ENCODE peak calls at places on chromosomes 3 and 15, in five cellular contexts. One of them, this sample, is unnamed.

GRCh38 chr3:34140606-34141005 is 342.2 kb downstream of the PDCD6IP start:
- DNase-seq in breast epithelium: no peak
- DNase-seq in ovary: no peak
- DNase-seq in nephron progenitor cell: no peak
- DNase-seq in AG09319: no peak
- DNase-seq in this sample: no peak

GRCh38 chr15:28004143-28005003 is 94.7 kb downstream of the OCA2 start:
- DNase-seq in AG09319: no peak
- DNase-seq in breast epithelium: no peak
- DNase-seq in ovary: no peak
- DNase-seq in nephron progenitor cell: no peak
- DNase-seq in this sample: no peak

GRCh38 chr3:131386429-131386926 is 4.9 kb downstream of the NUDT16 start:
- DNase-seq in breast epithelium: peak; percentile 43
- DNase-seq in nephron progenitor cell: no peak
- DNase-seq in ovary: no peak
- DNase-seq in AG09319: no peak
- DNase-seq in this sample: no peak

GRCh38 chr3:61574854-61575253 is 13.5 kb downstream of the PTPRG start:
- DNase-seq in nephron progenitor cell: no peak
- DNase-seq in AG09319: peak; percentile 93
- DNase-seq in ovary: no peak
- DNase-seq in breast epithelium: no peak
- DNase-seq in this sample: no peak

GRCh38 chr3:120418866-120419490 is 31.8 kb downstream of the FSTL1 start:
- DNase-seq in AG09319: no peak
- DNase-seq in ovary: no peak
- DNase-seq in nephron progenitor cell: peak; percentile 31
- DNase-seq in breast epithelium: peak; percentile 53
- DNase-seq in this sample: peak; percentile 42

GRCh38 chr3:146747928-146748327 is 142.8 kb upstream of the PLSCR5 start:
- DNase-seq in AG09319: peak; percentile 14
- DNase-seq in ovary: no peak
- DNase-seq in breast epithelium: no peak
- DNase-seq in nephron progenitor cell: no peak
- DNase-seq in this sample: no peak

GRCh38 chr3:11717768-11718581 is 74.3 kb upstream of the VGLL4 start:
- DNase-seq in AG09319: no peak
- DNase-seq in nephron progenitor cell: peak; percentile 44
- DNase-seq in breast epithelium: no peak
- DNase-seq in ovary: no peak
- DNase-seq in this sample: no peak

GRCh38 chr15:70964058-70964457 is 71.4 kb downstream of the LRRC49 start:
- DNase-seq in breast epithelium: no peak
- DNase-seq in ovary: no peak
- DNase-seq in AG09319: no peak
- DNase-seq in nephron progenitor cell: no peak
- DNase-seq in this sample: no peak

GRCh38 chr3:48674505-48674904 is 11.2 kb downstream of the NCKIPSD start:
- DNase-seq in ovary: no peak
- DNase-seq in nephron progenitor cell: no peak
- DNase-seq in breast epithelium: no peak
- DNase-seq in AG09319: no peak
- DNase-seq in this sample: no peak

DNA sequence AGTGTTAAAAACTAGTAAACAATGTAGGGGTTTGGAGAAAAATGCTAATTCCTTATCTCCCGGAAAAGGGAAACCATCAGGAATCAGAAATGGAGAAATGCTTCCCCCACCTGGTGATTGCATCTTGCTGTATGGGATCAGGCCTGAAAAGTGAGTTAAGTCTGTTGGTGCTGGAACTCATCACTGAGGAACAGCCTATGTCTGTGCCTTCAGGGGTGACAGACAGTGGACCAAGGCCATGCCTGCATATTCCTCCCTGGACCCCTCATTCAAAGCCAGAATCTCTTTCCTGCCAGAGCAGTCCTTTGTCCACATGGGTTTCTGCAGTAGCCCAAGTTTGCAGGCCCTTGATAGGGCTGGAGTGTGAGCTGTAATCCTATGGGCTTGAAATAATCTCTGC is 160.8 kb upstream of the CTDSPL start:
- DNase-seq in nephron progenitor cell: no peak
- DNase-seq in AG09319: no peak
- DNase-seq in breast epithelium: no peak
- DNase-seq in ovary: no peak
- DNase-seq in this sample: no peak
- TF ChIP-seq CTCF in nephron progenitor cell: no peak
- TF ChIP-seq CTCF in AG09319: peak; percentile 42
- TF ChIP-seq CTCF in breast epithelium: no peak
- TF ChIP-seq CTCF in ovary: no peak
- TF ChIP-seq CTCF in this sample: no peak

GRCh38 chr15:79829950-79830349 is 66.9 kb downstream of the MTHFS start:
- DNase-seq in AG09319: no peak
- DNase-seq in nephron progenitor cell: no peak
- DNase-seq in ovary: no peak
- DNase-seq in breast epithelium: no peak
- DNase-seq in this sample: no peak

GRCh38 chr15:79831635-79832034 is 65.2 kb downstream of the MTHFS start:
- DNase-seq in AG09319: no peak
- DNase-seq in nephron progenitor cell: no peak
- DNase-seq in breast epithelium: no peak
- DNase-seq in ovary: no peak
- DNase-seq in this sample: no peak

GRCh38 chr15:79832358-79832757 is 64.5 kb downstream of the MTHFS start:
- DNase-seq in ovary: no peak
- DNase-seq in breast epithelium: no peak
- DNase-seq in nephron progenitor cell: no peak
- DNase-seq in AG09319: no peak
- DNase-seq in this sample: no peak

GRCh38 chr15:79837846-79838245 is 59.0 kb downstream of the MTHFS start:
- DNase-seq in AG09319: no peak
- DNase-seq in breast epithelium: no peak
- DNase-seq in ovary: no peak
- DNase-seq in nephron progenitor cell: no peak
- DNase-seq in this sample: no peak

DNA sequence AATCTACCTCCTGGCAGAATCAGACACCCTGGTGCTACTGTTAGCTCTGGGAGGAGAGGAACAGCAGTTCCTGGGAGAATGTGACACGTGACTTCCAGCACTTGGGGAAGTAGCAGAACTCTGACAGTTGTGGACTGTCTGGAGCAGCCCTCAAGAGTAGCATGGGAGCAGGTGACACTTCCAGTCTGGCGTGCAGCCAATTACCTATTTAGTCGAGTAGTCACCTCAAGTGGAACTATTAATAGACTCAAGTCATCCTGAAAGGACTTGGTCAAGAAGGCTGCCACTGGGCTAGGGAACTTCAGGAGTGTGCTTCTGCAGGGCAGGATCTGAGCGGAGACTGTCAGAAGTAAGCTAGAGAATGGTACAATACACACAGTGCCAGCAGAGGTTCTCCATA is 62.3 kb downstream of the MTHFS start:
- DNase-seq in nephron progenitor cell: no peak
- DNase-seq in ovary: no peak
- DNase-seq in breast epithelium: no peak
- DNase-seq in AG09319: no peak
- DNase-seq in this sample: no peak
- TF ChIP-seq CTCF in nephron progenitor cell: no peak
- TF ChIP-seq CTCF in ovary: no peak
- TF ChIP-seq CTCF in breast epithelium: no peak
- TF ChIP-seq CTCF in AG09319: no peak
- TF ChIP-seq CTCF in this sample: no peak

DNA sequence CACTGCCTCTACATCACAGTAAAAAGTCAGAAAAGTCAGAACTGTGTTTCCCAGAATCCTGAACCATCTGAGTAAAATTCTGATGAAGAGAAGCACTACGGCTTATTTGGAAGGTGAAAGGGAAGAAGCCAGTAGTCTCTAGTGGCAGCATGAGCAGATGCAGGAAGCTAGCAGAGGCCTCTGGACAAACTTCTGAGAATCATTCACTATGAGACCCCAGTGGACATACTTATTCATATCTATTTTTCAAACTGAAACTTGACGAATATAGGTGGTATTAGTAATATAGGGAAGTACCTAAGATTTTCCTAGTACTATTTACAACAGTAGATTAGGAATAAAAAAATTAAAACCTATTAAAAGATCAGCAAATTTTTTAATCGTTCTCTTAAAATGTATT is 272.8 kb upstream of the TTC14 start:
- DNase-seq in ovary: no peak
- DNase-seq in nephron progenitor cell: no peak
- DNase-seq in breast epithelium: no peak
- DNase-seq in AG09319: no peak
- DNase-seq in this sample: no peak
- TF ChIP-seq CTCF in ovary: no peak
- TF ChIP-seq CTCF in nephron progenitor cell: no peak
- TF ChIP-seq CTCF in breast epithelium: no peak
- TF ChIP-seq CTCF in AG09319: no peak
- TF ChIP-seq CTCF in this sample: no peak

GRCh38 chr15:95149036-95149435 is 917.7 kb downstream of the MCTP2 start:
- DNase-seq in breast epithelium: no peak
- DNase-seq in AG09319: no peak
- DNase-seq in nephron progenitor cell: no peak
- DNase-seq in ovary: no peak
- DNase-seq in this sample: no peak
- TF ChIP-seq CTCF in breast epithelium: no peak
- TF ChIP-seq CTCF in AG09319: no peak
- TF ChIP-seq CTCF in nephron progenitor cell: no peak
- TF ChIP-seq CTCF in ovary: no peak
- TF ChIP-seq CTCF in this sample: no peak

DNA sequence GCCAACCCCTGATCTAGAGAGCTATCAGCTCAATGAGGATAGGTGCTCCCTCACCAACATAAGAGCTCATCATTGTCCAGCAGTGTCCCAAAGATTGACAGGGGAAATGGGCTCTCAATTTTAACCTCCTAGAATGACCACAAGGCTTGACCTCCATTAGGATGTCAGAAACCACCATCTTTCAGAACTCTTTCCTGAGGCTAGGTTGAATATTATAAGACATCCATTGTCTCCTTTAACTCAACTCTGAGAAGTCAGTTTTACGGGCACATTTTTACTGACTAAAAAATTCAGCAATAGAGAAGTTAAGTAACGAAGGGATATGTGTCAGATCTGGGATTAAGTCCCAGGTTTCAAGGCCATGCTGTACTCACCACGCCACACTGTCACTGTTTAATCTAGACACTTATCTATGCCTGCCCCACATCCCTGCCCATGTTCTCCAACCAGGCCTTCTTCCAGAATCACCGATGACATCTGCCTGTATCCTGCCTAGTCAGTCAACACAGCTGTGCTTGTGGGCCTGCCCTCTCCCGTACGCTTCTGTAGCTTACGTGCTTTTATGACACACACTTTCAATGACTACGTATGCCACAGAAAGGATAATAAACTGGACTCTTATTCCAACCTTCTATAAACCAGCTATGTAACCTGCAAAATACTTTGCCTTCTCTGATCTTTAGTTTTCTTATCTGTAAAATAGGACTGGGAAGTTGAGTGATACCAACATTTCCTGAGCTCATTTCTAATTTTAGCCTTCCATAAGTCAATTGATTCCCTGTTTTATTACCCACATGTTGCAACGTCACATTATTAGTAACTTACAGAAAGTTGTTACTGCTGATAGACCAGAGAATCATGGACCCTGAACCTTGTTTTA is 17.2 kb upstream of the MUC13 start:
- DNase-seq in AG09319: no peak
- DNase-seq in ovary: no peak
- DNase-seq in nephron progenitor cell: no peak
- DNase-seq in breast epithelium: no peak
- DNase-seq in this sample: no peak
- TF ChIP-seq CTCF in AG09319: no peak
- TF ChIP-seq CTCF in ovary: no peak
- TF ChIP-seq CTCF in nephron progenitor cell: no peak
- TF ChIP-seq CTCF in breast epithelium: no peak
- TF ChIP-seq CTCF in this sample: no peak

DNA sequence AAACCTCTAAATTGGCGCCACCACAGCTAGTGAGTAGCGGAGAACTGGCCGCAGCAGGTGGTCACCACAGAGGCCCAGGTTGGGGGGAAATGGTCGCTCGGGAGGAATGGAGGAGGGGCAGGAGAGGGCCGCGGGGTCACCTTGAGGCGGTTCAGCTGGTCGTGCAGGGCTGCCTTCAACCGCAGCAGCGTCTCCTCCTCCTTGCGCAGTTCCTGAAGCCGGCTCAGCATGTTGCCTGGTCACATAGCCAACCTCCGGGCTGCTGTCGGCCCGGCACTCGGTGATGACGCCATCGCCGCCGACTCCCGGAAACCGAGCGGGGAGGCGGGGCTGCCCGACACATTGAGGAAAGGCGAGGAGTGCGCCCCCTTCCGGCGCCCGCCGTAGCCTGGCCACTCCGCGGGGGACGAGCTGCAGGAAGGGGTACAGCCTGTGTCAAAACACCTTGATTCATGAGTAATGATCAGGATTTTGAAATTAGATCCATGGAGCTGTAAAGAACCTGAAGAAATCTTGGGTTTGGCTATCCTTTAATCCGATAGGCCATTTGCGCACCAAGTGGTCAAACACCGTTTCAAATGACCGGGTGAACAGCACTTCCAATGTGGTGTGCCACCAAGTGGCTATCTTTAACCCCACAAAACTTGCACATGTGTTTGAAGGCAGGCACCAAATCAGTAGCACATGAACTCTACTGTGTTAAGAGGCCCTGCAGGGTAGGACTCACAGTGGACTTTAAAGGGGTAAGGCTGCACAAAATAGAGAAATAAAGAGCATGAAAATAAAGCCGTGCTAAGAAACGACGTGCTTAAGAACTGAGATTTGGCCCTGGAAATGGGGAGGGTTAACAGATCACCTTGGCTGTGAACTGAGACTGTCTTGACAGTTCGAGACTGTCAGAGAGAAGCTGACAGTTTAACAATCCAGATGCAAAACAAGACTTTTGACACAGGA is at the start of gene SNAPC5:
- DNase-seq in breast epithelium: peak; percentile 96
- DNase-seq in nephron progenitor cell: peak; percentile 99
- DNase-seq in ovary: peak; percentile 98
- DNase-seq in AG09319: peak; percentile 73
- DNase-seq in this sample: peak; percentile 99
- TF ChIP-seq CTCF in breast epithelium: peak; percentile 98
- TF ChIP-seq CTCF in nephron progenitor cell: peak; percentile 99
- TF ChIP-seq CTCF in ovary: peak; percentile 98
- TF ChIP-seq CTCF in AG09319: peak; percentile 96
- TF ChIP-seq CTCF in this sample: peak; percentile 99

GRCh38 chr3:52014613-52015012 is 18.9 kb upstream of the RPL29 start:
- DNase-seq in ovary: no peak
- DNase-seq in AG09319: no peak
- DNase-seq in breast epithelium: no peak
- DNase-seq in nephron progenitor cell: peak; percentile 37
- DNase-seq in this sample: no peak
- TF ChIP-seq CTCF in ovary: no peak
- TF ChIP-seq CTCF in AG09319: peak; percentile 29
- TF ChIP-seq CTCF in breast epithelium: no peak
- TF ChIP-seq CTCF in nephron progenitor cell: peak; percentile 50
- TF ChIP-seq CTCF in this sample: peak; percentile 20

This sample was measured in glutamatergic neuron.